ENCODE peak calls at places on chromosomes 2 and 18, in ten cellular contexts. E is lower lobe of right lung; I is GM12865; W is mammary epithelial cell; J is left ventricle myocardium inferior; Y is CD8-positive, alpha-beta T cell; B is AG09319; F is psoas muscle; D is epithelial cell of esophagus; N is RWPE2. Z is an unnamed sample.
A peak's percentile ranks its signal among the peaks of the same experiment; 100 is the strongest.

GRCh38 chr18:3248670-3249359 is 1.2 kb downstream of the MYL12A start:
- DNase-seq in B (no peak), N (no peak), Y (no peak), W (peak; percentile 61), E (no peak), I (peak; percentile 86), D (peak; percentile 80), J (no peak), F (no peak), Z (no peak)

GRCh38 chr2:216860738-216861137 is 874 bp upstream of the TNP1 start:
- DNase-seq in I (no peak), J (no peak), B (no peak), E (no peak), D (no peak), W (no peak), F (no peak), Y (no peak), N (no peak), Z (no peak)

GRCh38 chr18:58429442-58429841 is 199.4 kb downstream of the ALPK2 start:
- DNase-seq in E (no peak), Y (no peak), J (no peak), D (no peak), I (no peak), F (no peak), N (no peak), B (no peak), W (no peak), Z (no peak)

GRCh38 chr2:227325056-227325823 is at the start of gene MFF:
- DNase-seq in D (peak; percentile 96), J (peak; percentile 93), I (peak; percentile 96), N (peak; percentile 88), Y (peak; percentile 86), B (peak; percentile 74), W (peak; percentile 91), F (peak; percentile 96), E (peak; percentile 96), Z (peak; percentile 92)

GRCh38 chr2:20538308-20539132 is 91.6 kb downstream of the RHOB start:
- DNase-seq in D (no peak), Y (no peak), E (no peak), I (no peak), B (no peak), W (no peak), N (peak; percentile 26), J (no peak), F (peak; percentile 89), Z (no peak)

GRCh38 chr2:232387451-232388171 is 9.1 kb downstream of the ALPP start:
- DNase-seq in W (no peak), F (no peak), B (no peak), J (no peak), N (no peak), I (no peak), Y (no peak), E (peak; percentile 58), D (no peak), Z (no peak)

GRCh38 chr2:19120941-19121750 is 237.3 kb downstream of the OSR1 start:
- DNase-seq in W (peak; percentile 98), I (no peak), D (peak; percentile 59), F (no peak), E (no peak), B (no peak), J (peak; percentile 26), N (no peak), Y (no peak), Z (no peak)

GRCh38 chr2:175742367-175742766 is 259.7 kb downstream of the LNPK start:
- DNase-seq in D (peak; percentile 54), E (no peak), N (no peak), W (peak; percentile 89), Y (no peak), I (no peak), J (no peak), F (no peak), B (no peak), Z (no peak)

GRCh38 chr2:46842876-46843275 is 72.7 kb downstream of the MCFD2 start:
- DNase-seq in N (no peak), J (no peak), I (no peak), F (no peak), E (no peak), D (no peak), Y (no peak), W (no peak), B (no peak), Z (no peak)

GRCh38 chr18:58581265-58581664 is 47.6 kb downstream of the ALPK2 start:
- DNase-seq in E (no peak), D (peak; percentile 80), J (no peak), W (peak; percentile 94), F (peak; percentile 61), I (no peak), N (no peak), Y (no peak), B (peak; percentile 70), Z (no peak)

GRCh38 chr2:75174981-75175380 is 24.3 kb downstream of the TACR1 start:
- DNase-seq in I (no peak), E (no peak), J (no peak), D (no peak), W (no peak), B (no peak), F (no peak), N (no peak), Y (no peak), Z (no peak)

GRCh38 chr18:76821875-76822509 is 365 bp upstream of the ZNF236 start:
- DNase-seq in Y (peak; percentile 40), J (peak; percentile 53), D (peak; percentile 56), W (peak; percentile 52), B (no peak), N (no peak), E (peak; percentile 75), F (peak; percentile 82), I (peak; percentile 76), Z (peak; percentile 63)

GRCh38 chr18:53754154-53754553 is 470.3 kb downstream of the MBD2 start:
- DNase-seq in N (no peak), Y (no peak), I (no peak), J (no peak), E (no peak), W (no peak), B (no peak), F (no peak), D (no peak), Z (no peak)

DNA sequence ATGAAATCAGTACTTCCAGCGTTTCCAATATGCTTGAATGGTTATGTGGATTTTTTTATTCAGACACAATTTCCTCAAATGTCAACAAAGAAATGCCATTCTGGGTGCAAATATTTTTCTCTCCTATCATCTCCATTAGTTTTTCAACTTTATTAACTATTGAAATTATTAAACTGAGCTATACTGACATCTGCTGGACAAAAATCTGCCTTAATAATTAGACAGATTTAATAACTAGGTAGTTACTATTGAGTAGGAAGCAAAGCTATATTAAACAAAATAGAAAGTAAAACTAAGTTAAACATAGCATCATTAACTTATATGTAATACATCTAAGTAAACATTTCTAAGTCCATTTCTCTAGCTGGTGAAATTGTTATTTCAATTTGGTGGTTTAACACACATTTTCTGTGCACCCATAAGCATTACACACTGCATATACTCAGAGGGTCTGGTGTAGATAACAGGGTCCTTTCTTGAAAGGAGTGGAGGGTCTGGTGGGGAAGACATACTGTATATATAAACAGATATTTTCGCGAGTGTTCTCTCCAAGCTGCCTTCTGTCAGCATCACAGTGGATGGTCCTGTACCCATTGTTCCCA is 77.0 kb downstream of the LANCL1 start:
- DNase-seq in D (peak; percentile 33), J (no peak), I (peak; percentile 8), B (no peak), F (no peak), W (peak; percentile 11), Y (no peak), N (no peak), E (no peak), Z (no peak)
- TF ChIP-seq CTCF in D (peak; percentile 11), J (peak; percentile 59), I (peak; percentile 6), B (peak; percentile 10), F (peak; percentile 69), W (peak; percentile 36), Y (no peak), N (peak; percentile 60), E (peak; percentile 35), Z (no peak)

DNA sequence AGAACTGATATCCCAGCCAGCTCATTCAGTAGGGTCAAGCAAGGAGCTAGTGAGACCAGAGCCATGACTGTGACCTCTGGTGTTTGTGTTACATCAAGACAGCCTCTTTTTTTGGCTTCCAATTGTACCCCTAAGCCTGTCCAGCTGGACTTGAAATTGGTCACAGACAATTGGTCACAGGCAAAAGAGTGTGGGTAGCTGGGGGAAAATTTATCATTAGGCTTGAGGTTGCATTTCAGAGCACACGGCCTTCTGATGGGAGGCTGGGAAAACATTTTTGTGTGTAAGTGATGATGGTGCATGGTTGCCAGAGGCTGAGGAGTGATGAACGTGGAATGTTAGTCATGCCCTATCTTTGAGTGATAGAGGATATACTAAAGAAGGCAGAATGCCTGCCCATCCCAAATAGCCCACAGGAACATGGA is 285.1 kb upstream of the SLC14A2 start:
- DNase-seq in Y (no peak), J (no peak), I (no peak), D (no peak), F (peak; percentile 62), W (no peak), B (no peak), N (no peak), E (no peak), Z (no peak)
- TF ChIP-seq CTCF in Y (no peak), J (no peak), I (no peak), D (no peak), F (no peak), W (no peak), B (no peak), N (no peak), E (no peak), Z (no peak)

DNA sequence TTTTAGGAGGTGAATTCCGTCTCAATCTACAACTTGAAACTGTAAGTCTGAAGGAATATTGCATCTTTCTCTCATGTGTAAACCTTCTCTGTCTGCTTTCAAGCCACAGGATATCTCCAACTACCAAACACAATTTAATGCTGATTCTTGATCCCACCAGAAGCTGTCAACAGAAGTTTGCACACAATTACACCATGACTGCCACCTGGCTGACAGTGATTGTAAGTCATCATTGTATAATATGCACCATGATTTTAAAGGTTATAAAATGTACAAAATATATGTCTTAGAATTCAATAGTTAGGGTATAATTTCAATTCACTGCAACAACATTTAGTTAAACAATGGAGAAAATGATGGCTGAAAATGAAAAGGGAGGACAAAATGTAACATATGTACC is 18.4 kb downstream of the PREPL start:
- DNase-seq in F (no peak), I (peak; percentile 43), W (no peak), E (no peak), B (no peak), J (no peak), D (peak; percentile 22), N (no peak), Y (no peak), Z (no peak)
- TF ChIP-seq CTCF in F (peak; percentile 19), I (peak; percentile 20), W (peak; percentile 23), E (peak; percentile 14), B (no peak), J (peak; percentile 48), D (peak; percentile 39), N (peak; percentile 48), Y (peak; percentile 61), Z (peak; percentile 12)

DNA sequence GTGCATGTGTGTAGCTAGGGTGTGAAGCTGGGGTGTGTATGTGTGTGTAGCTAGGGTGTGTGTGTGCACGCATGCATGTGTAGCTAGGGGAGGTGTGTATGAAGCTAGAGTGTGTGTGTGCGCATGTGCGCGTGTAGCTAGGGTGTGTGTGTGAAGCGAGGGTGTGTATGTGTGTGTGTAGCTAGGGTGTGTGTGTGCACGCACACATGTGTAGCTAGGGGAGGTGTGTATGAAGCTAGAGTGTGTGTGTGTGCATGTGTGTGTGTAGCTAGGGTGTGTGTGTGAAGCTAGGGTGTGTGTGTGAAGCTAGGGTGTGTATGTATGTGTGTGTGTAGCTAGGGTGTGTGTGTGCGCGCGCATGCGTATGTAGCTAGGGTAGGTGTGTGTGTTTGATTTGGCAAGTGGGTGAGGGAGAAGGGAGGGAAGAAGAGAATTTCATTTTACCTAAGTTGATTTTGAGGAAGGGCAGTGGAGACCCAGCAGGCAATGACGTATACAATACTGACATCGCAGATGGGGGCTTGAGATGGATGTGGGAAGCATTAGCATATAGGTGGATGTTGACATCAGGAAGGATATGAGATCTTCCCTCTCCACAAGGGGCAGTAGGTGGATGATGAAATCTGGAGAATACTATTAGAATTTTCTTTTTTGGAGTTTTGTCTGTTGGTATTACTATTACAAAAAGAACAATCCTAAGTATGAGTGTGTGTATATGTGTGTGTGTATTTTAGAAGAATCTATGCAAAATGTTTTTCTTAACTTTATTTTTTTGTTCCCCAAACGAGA is 70.7 kb downstream of the PRELID3A start:
- DNase-seq in E (no peak), J (no peak), B (no peak), N (no peak), Y (no peak), D (no peak), F (no peak), I (no peak), W (no peak), Z (no peak)
- TF ChIP-seq CTCF in E (no peak), J (no peak), B (no peak), N (no peak), Y (no peak), D (no peak), F (no peak), I (no peak), W (no peak), Z (no peak)